ENCODE peak calls at places on chromosomes 16 and 17, in four cellular contexts. D is COR-L47, C is cardiac fibroblast, N is epithelial cell of esophagus. M is an unnamed sample.

GRCh38 chr17:34442387-34443111 is 79.5 kb upstream of the CCL1 start:
- DNase-seq in C (no peak), D (no peak), N (no peak), M (peak)

GRCh38 chr16:2233872-2234812 is 2.1 kb upstream of the DNASE1L2 start:
- DNase-seq in N (no peak), C (no peak), D (peak), M (no peak)

GRCh38 chr17:60506312-60506711 is 19.7 kb downstream of the APPBP2 start:
- DNase-seq in D (no peak), N (peak), C (peak), M (no peak)

GRCh38 chr17:48068491-48068961 is 20.4 kb downstream of the NFE2L1 start:
- DNase-seq in N (no peak), D (no peak), C (no peak), M (no peak)

GRCh38 chr17:29954405-29954804 is 13.0 kb downstream of the EFCAB5 start:
- DNase-seq in N (no peak), C (no peak), D (no peak), M (no peak)

GRCh38 chr16:28491080-28491969 is 549 bp downstream of the CLN3 start:
- DNase-seq in C (peak), N (peak), D (no peak), M (no peak)

GRCh38 chr17:78133971-78134898 is 3.7 kb downstream of the TMC8 start:
- DNase-seq in N (peak), C (peak), D (peak), M (no peak)

GRCh38 chr16:2857451-2858244 is at the start of gene PRSS22:
- DNase-seq in D (no peak), C (no peak), N (peak), M (no peak)

GRCh38 chr16:84699147-84699711 is 571 bp upstream of the USP10 start:
- DNase-seq in C (no peak), D (no peak), N (peak), M (no peak)

GRCh38 chr16:55437627-55438026 is 41.4 kb upstream of the MMP2 start:
- DNase-seq in D (no peak), C (peak), N (peak), M (no peak)